ENCODE peak calls at places on chromosomes 12 and 14, in ten cellular contexts. Y, F, D, P, U, V, G, Q, J and L are unnamed samples.

GRCh38 chr14:68637106-68638021 is 155.5 kb downstream of the ZFP36L1 start:
- DNase-seq in V (no peak), J (no peak), Y (no peak), G (peak; percentile 90), U (peak; percentile 60), D (no peak), F (peak; percentile 87), Q (peak; percentile 28), P (peak; percentile 68), L (peak; percentile 33)

GRCh38 chr14:102495482-102496330 is 13.9 kb downstream of the ANKRD9 start:
- DNase-seq in Y (no peak), D (no peak), U (no peak), G (no peak), P (no peak), J (no peak), Q (no peak), V (no peak), F (no peak), L (no peak)

GRCh38 chr12:107963625-107964024 is 165.5 kb upstream of the WSCD2 start:
- DNase-seq in Y (no peak), F (no peak), J (no peak), V (no peak), P (no peak), Q (no peak), D (no peak), U (no peak), G (no peak), L (no peak)

GRCh38 chr12:58703911-58704310 is 216.4 kb downstream of the LRIG3 start:
- DNase-seq in P (no peak), Q (no peak), U (no peak), F (peak; percentile 22), Y (no peak), V (no peak), D (no peak), G (no peak), J (no peak), L (no peak)

GRCh38 chr14:106790189-106791036 is 1264.0 kb downstream of the TMEM121 start:
- DNase-seq in D (peak; percentile 52), G (no peak), J (peak; percentile 49), V (peak; percentile 22), U (peak; percentile 0), Y (peak; percentile 8), P (no peak), Q (peak; percentile 1), F (no peak), L (no peak)

GRCh38 chr12:28620281-28620680 is 430.0 kb downstream of the CCDC91 start:
- DNase-seq in Y (no peak), P (no peak), G (no peak), Q (no peak), D (no peak), J (no peak), F (no peak), U (no peak), V (no peak), L (no peak)

GRCh38 chr12:30719060-30719459 is 23.4 kb upstream of the IPO8 start:
- DNase-seq in Y (no peak), P (peak; percentile 86), F (peak; percentile 10), G (peak; percentile 50), D (no peak), Q (no peak), V (no peak), J (no peak), U (peak; percentile 91), L (peak; percentile 85)

GRCh38 chr14:26385302-26385701 is 212.5 kb downstream of the NOVA1 start:
- DNase-seq in G (no peak), F (no peak), J (no peak), V (no peak), P (no peak), U (no peak), D (no peak), Y (no peak), Q (no peak), L (no peak)

GRCh38 chr12:30863839-30864238 is 62.7 kb upstream of the TSPAN11 start:
- DNase-seq in P (no peak), Y (no peak), Q (no peak), G (no peak), V (no peak), U (no peak), F (no peak), D (no peak), J (no peak), L (peak; percentile 22)

GRCh38 chr12:124410354-124411175 is 115.7 kb downstream of the RFLNA start:
- DNase-seq in F (no peak), Y (no peak), D (no peak), G (no peak), P (peak; percentile 55), U (no peak), Q (no peak), J (no peak), V (no peak), L (no peak)

GRCh38 chr12:27865421-27865820 is 85.4 kb upstream of the MANSC4 start:
- DNase-seq in J (no peak), Y (no peak), G (peak; percentile 77), F (peak; percentile 83), Q (no peak), V (no peak), P (peak; percentile 74), U (peak; percentile 89), D (no peak), L (peak; percentile 28)

GRCh38 chr12:47894652-47895051 is 10.1 kb downstream of the VDR start:
- DNase-seq in D (no peak), G (no peak), J (no peak), F (no peak), V (no peak), Y (no peak), U (no peak), P (no peak), Q (no peak), L (no peak)

GRCh38 chr12:117025481-117026151 is 73.6 kb downstream of the TESC start:
- DNase-seq in P (peak; percentile 39), U (peak; percentile 53), F (peak; percentile 78), Q (peak; percentile 86), V (no peak), D (peak; percentile 14), Y (peak; percentile 30), G (peak; percentile 72), J (peak; percentile 9), L (peak; percentile 62)

GRCh38 chr12:54666008-54666407 is 17.8 kb upstream of the DCD start:
- DNase-seq in J (no peak), D (no peak), G (no peak), U (no peak), Y (no peak), P (no peak), Q (no peak), V (no peak), F (no peak), L (no peak)

GRCh38 chr14:102928412-102929348 is 6.2 kb downstream of the AMN start:
- DNase-seq in G (peak; percentile 45), U (peak; percentile 18), V (no peak), P (peak; percentile 30), Y (peak; percentile 13), F (peak; percentile 73), D (peak; percentile 67), J (peak; percentile 69), Q (peak; percentile 26), L (no peak)

GRCh38 chr14:92993302-92993701 is 70.4 kb downstream of the CHGA start:
- DNase-seq in Y (no peak), J (no peak), Q (no peak), D (no peak), V (no peak), P (no peak), U (peak; percentile 25), G (no peak), F (no peak), L (no peak)

GRCh38 chr12:117986705-117987469 is 18.1 kb upstream of the KSR2 start:
- DNase-seq in V (no peak), P (peak; percentile 86), G (peak; percentile 13), D (no peak), U (peak; percentile 33), F (no peak), Q (no peak), J (no peak), Y (no peak), L (peak; percentile 70)

GRCh38 chr12:52157566-52158150 is 34.2 kb downstream of the KRT80 start:
- DNase-seq in Y (no peak), D (no peak), Q (no peak), G (no peak), P (no peak), F (no peak), U (no peak), J (no peak), V (no peak), L (no peak)

GRCh38 chr12:126792411-126792810 is 1474.6 kb upstream of the TMEM132C start:
- DNase-seq in P (no peak), D (no peak), F (no peak), U (no peak), Y (no peak), V (no peak), J (no peak), G (no peak), Q (no peak), L (no peak)

GRCh38 chr12:80509781-80510556 is 65.9 kb downstream of the PTPRQ start:
- DNase-seq in U (peak; percentile 84), J (no peak), P (peak; percentile 75), G (peak; percentile 40), V (no peak), F (peak; percentile 16), Y (no peak), D (no peak), Q (no peak), L (peak; percentile 82)

GRCh38 chr12:65171870-65172269 is 2.5 kb downstream of the LEMD3 start:
- DNase-seq in F (peak; percentile 3), P (no peak), Q (peak; percentile 13), U (no peak), J (no peak), Y (no peak), G (no peak), D (no peak), V (no peak), L (no peak)

GRCh38 chr12:24118675-24119074 is 169.2 kb upstream of the SOX5 start:
- DNase-seq in G (no peak), Q (no peak), J (no peak), V (no peak), U (peak; percentile 53), F (peak; percentile 16), Y (no peak), D (no peak), P (no peak), L (no peak)

GRCh38 chr14:55188686-55189295 is 2.6 kb downstream of the DLGAP5 start:
- DNase-seq in F (peak; percentile 13), D (no peak), G (peak; percentile 11), P (peak; percentile 33), Y (no peak), Q (peak; percentile 49), V (no peak), J (no peak), U (peak; percentile 49), L (no peak)

GRCh38 chr14:103624860-103625259 is 4.2 kb upstream of the KLC1 start:
- DNase-seq in U (peak; percentile 51), J (no peak), G (peak; percentile 51), D (no peak), Y (no peak), V (no peak), Q (peak; percentile 59), P (peak; percentile 73), F (peak; percentile 47), L (peak; percentile 36)

GRCh38 chr14:95314609-95315008 is 5.1 kb downstream of the CLMN start:
- DNase-seq in D (no peak), J (no peak), V (no peak), F (peak; percentile 36), U (peak; percentile 54), G (no peak), P (peak; percentile 4), Y (no peak), Q (peak; percentile 41), L (peak; percentile 22)

GRCh38 chr12:52836042-52836466 is 1.9 kb upstream of the KRT79 start:
- DNase-seq in P (peak; percentile 85), Q (peak; percentile 55), G (peak; percentile 81), V (no peak), F (peak; percentile 73), J (peak; percentile 19), U (peak; percentile 78), Y (no peak), D (no peak), L (peak; percentile 53)

GRCh38 chr12:43968736-43969135 is 132.9 kb downstream of the TMEM117 start:
- DNase-seq in U (no peak), J (no peak), F (no peak), P (no peak), G (no peak), D (no peak), Q (no peak), Y (no peak), V (no peak), L (no peak)

GRCh38 chr12:114799574-114800487 is 115.9 kb upstream of the TBX3 start:
- DNase-seq in Y (peak; percentile 55), U (peak; percentile 37), V (no peak), G (no peak), D (no peak), F (peak; percentile 30), Q (peak; percentile 14), P (peak; percentile 24), J (no peak), L (no peak)